ENCODE peak calls at places on chromosomes 1 and 21, in six cellular contexts. One of them, this sample, is unnamed.

GRCh38 chr21:26437326-26438009 is 135.6 kb downstream of the CYYR1 start:
- DNase-seq in uterus: no peak
- DNase-seq in Caco-2: no peak
- DNase-seq in HCT116: no peak
- DNase-seq in CD4-positive, alpha-beta memory T cell: no peak
- DNase-seq in heart right ventricle: no peak
- DNase-seq in this sample: no peak

GRCh38 chr1:32349211-32349708 is 13.0 kb downstream of the FAM229A start:
- DNase-seq in uterus: no peak
- DNase-seq in Caco-2: no peak
- DNase-seq in HCT116: no peak
- DNase-seq in CD4-positive, alpha-beta memory T cell: no peak
- DNase-seq in heart right ventricle: peak; percentile 72
- DNase-seq in this sample: no peak

GRCh38 chr1:112905420-112906154 is 50.4 kb downstream of the SLC16A1 start:
- DNase-seq in uterus: peak; percentile 27
- DNase-seq in Caco-2: no peak
- DNase-seq in HCT116: no peak
- DNase-seq in CD4-positive, alpha-beta memory T cell: no peak
- DNase-seq in heart right ventricle: peak; percentile 63
- DNase-seq in this sample: peak; percentile 43

GRCh38 chr1:234188454-234188792 is 184.8 kb upstream of the COA6 start:
- DNase-seq in uterus: no peak
- DNase-seq in Caco-2: no peak
- DNase-seq in HCT116: peak; percentile 16
- DNase-seq in CD4-positive, alpha-beta memory T cell: no peak
- DNase-seq in heart right ventricle: no peak
- DNase-seq in this sample: no peak

GRCh38 chr1:93483200-93483599 is 35.3 kb downstream of the FNBP1L start:
- DNase-seq in uterus: no peak
- DNase-seq in Caco-2: no peak
- DNase-seq in HCT116: no peak
- DNase-seq in CD4-positive, alpha-beta memory T cell: no peak
- DNase-seq in heart right ventricle: no peak
- DNase-seq in this sample: no peak

GRCh38 chr1:213138892-213139291 is 87.9 kb downstream of the RPS6KC1 start:
- DNase-seq in uterus: no peak
- DNase-seq in Caco-2: no peak
- DNase-seq in HCT116: no peak
- DNase-seq in CD4-positive, alpha-beta memory T cell: no peak
- DNase-seq in heart right ventricle: no peak
- DNase-seq in this sample: no peak

GRCh38 chr1:219340796-219341195 is 167.1 kb downstream of the LYPLAL1 start:
- DNase-seq in uterus: no peak
- DNase-seq in Caco-2: no peak
- DNase-seq in HCT116: no peak
- DNase-seq in CD4-positive, alpha-beta memory T cell: no peak
- DNase-seq in heart right ventricle: no peak
- DNase-seq in this sample: no peak

GRCh38 chr1:30126839-30127238 is 596.5 kb downstream of the MATN1 start:
- DNase-seq in uterus: no peak
- DNase-seq in Caco-2: no peak
- DNase-seq in HCT116: no peak
- DNase-seq in CD4-positive, alpha-beta memory T cell: no peak
- DNase-seq in heart right ventricle: no peak
- DNase-seq in this sample: no peak

GRCh38 chr1:16139473-16139962 is 16.4 kb downstream of the EPHA2 start:
- DNase-seq in uterus: no peak
- DNase-seq in Caco-2: no peak
- DNase-seq in HCT116: no peak
- DNase-seq in CD4-positive, alpha-beta memory T cell: no peak
- DNase-seq in heart right ventricle: no peak
- DNase-seq in this sample: peak; percentile 54

GRCh38 chr1:166844791-166845190 is 5.5 kb downstream of the POGK start:
- DNase-seq in uterus: no peak
- DNase-seq in Caco-2: no peak
- DNase-seq in HCT116: no peak
- DNase-seq in CD4-positive, alpha-beta memory T cell: no peak
- DNase-seq in heart right ventricle: no peak
- DNase-seq in this sample: no peak
- H3K36me3 ChIP-seq in uterus: no peaks in the 10 kb centered on the region
- H3K36me3 ChIP-seq in Caco-2: peaks cover 4% of the 10 kb centered on the region
- H3K36me3 ChIP-seq in HCT116: peaks cover 81% of the 10 kb centered on the region
- H3K36me3 ChIP-seq in CD4-positive, alpha-beta memory T cell: peaks cover 81% of the 10 kb centered on the region
- H3K36me3 ChIP-seq in heart right ventricle: peaks cover 90% of the 10 kb centered on the region
- H3K36me3 ChIP-seq in this sample: peaks cover 74% of the 10 kb centered on the region

GRCh38 chr1:156276532-156276931 is 6.1 kb downstream of the SMG5 start:
- DNase-seq in uterus: no peak
- DNase-seq in Caco-2: no peak
- DNase-seq in HCT116: no peak
- DNase-seq in CD4-positive, alpha-beta memory T cell: no peak
- DNase-seq in heart right ventricle: no peak
- DNase-seq in this sample: no peak
- H3K4me3 ChIP-seq in uterus: no peak overlapping the region
- H3K4me3 ChIP-seq in Caco-2: no peak overlapping the region
- H3K4me3 ChIP-seq in HCT116: no peak overlapping the region
- H3K4me3 ChIP-seq in CD4-positive, alpha-beta memory T cell: no peak overlapping the region
- H3K4me3 ChIP-seq in heart right ventricle: no peak overlapping the region
- H3K4me3 ChIP-seq in this sample: no peak overlapping the region

GRCh38 chr21:44858291-44858690 is 15.2 kb downstream of the PTTG1IP start:
- DNase-seq in uterus: no peak
- DNase-seq in Caco-2: no peak
- DNase-seq in HCT116: no peak
- DNase-seq in CD4-positive, alpha-beta memory T cell: no peak
- DNase-seq in heart right ventricle: no peak
- DNase-seq in this sample: no peak
- H3K36me3 ChIP-seq in uterus: no peaks in the 10 kb centered on the region
- H3K36me3 ChIP-seq in Caco-2: no peaks in the 10 kb centered on the region
- H3K36me3 ChIP-seq in HCT116: peaks cover 32% of the 10 kb centered on the region
- H3K36me3 ChIP-seq in CD4-positive, alpha-beta memory T cell: peaks cover 79% of the 10 kb centered on the region
- H3K36me3 ChIP-seq in heart right ventricle: peaks cover 97% of the 10 kb centered on the region
- H3K36me3 ChIP-seq in this sample: peaks cover 25% of the 10 kb centered on the region

GRCh38 chr21:17451364-17451869 is 61.4 kb upstream of the CXADR start:
- DNase-seq in uterus: peak; percentile 55
- DNase-seq in Caco-2: no peak
- DNase-seq in HCT116: no peak
- DNase-seq in CD4-positive, alpha-beta memory T cell: no peak
- DNase-seq in heart right ventricle: no peak
- DNase-seq in this sample: no peak

GRCh38 chr21:17455451-17455850 is 57.4 kb upstream of the CXADR start:
- DNase-seq in uterus: no peak
- DNase-seq in Caco-2: no peak
- DNase-seq in HCT116: no peak
- DNase-seq in CD4-positive, alpha-beta memory T cell: no peak
- DNase-seq in heart right ventricle: no peak
- DNase-seq in this sample: no peak

GRCh38 chr21:17454315-17455027 is 58.4 kb upstream of the CXADR start:
- DNase-seq in uterus: peak; percentile 71
- DNase-seq in Caco-2: peak; percentile 62
- DNase-seq in HCT116: peak; percentile 89
- DNase-seq in CD4-positive, alpha-beta memory T cell: peak; percentile 4
- DNase-seq in heart right ventricle: no peak
- DNase-seq in this sample: peak; percentile 71

GRCh38 chr21:17458279-17458678 is 54.6 kb upstream of the CXADR start:
- DNase-seq in uterus: no peak
- DNase-seq in Caco-2: no peak
- DNase-seq in HCT116: no peak
- DNase-seq in CD4-positive, alpha-beta memory T cell: no peak
- DNase-seq in heart right ventricle: no peak
- DNase-seq in this sample: no peak

GRCh38 chr21:17455028-17455353 is 57.9 kb upstream of the CXADR start:
- DNase-seq in uterus: no peak
- DNase-seq in Caco-2: no peak
- DNase-seq in HCT116: no peak
- DNase-seq in CD4-positive, alpha-beta memory T cell: no peak
- DNase-seq in heart right ventricle: no peak
- DNase-seq in this sample: no peak
- H3K4me3 ChIP-seq in uterus: no peak overlapping the region
- H3K4me3 ChIP-seq in Caco-2: peak overlapping the region; percentile 15
- H3K4me3 ChIP-seq in HCT116: peak overlapping the region; percentile 15
- H3K4me3 ChIP-seq in CD4-positive, alpha-beta memory T cell: no peak overlapping the region
- H3K4me3 ChIP-seq in heart right ventricle: no peak overlapping the region
- H3K4me3 ChIP-seq in this sample: peak overlapping the region; percentile 41

GRCh38 chr1:214617843-214618242 is 14.8 kb downstream of the CENPF start:
- DNase-seq in uterus: no peak
- DNase-seq in Caco-2: no peak
- DNase-seq in HCT116: no peak
- DNase-seq in CD4-positive, alpha-beta memory T cell: no peak
- DNase-seq in heart right ventricle: no peak
- DNase-seq in this sample: no peak

GRCh38 chr1:214623430-214623829 is 20.4 kb downstream of the CENPF start:
- DNase-seq in uterus: no peak
- DNase-seq in Caco-2: no peak
- DNase-seq in HCT116: no peak
- DNase-seq in CD4-positive, alpha-beta memory T cell: no peak
- DNase-seq in heart right ventricle: no peak
- DNase-seq in this sample: no peak

GRCh38 chr1:214617246-214617645 is 14.3 kb downstream of the CENPF start:
- DNase-seq in uterus: no peak
- DNase-seq in Caco-2: no peak
- DNase-seq in HCT116: no peak
- DNase-seq in CD4-positive, alpha-beta memory T cell: no peak
- DNase-seq in heart right ventricle: no peak
- DNase-seq in this sample: no peak

GRCh38 chr1:214615871-214616270 is 12.9 kb downstream of the CENPF start:
- DNase-seq in uterus: no peak
- DNase-seq in Caco-2: no peak
- DNase-seq in HCT116: no peak
- DNase-seq in CD4-positive, alpha-beta memory T cell: no peak
- DNase-seq in heart right ventricle: no peak
- DNase-seq in this sample: no peak

GRCh38 chr1:214621178-214621577 is 18.2 kb downstream of the CENPF start:
- DNase-seq in uterus: no peak
- DNase-seq in Caco-2: no peak
- DNase-seq in HCT116: no peak
- DNase-seq in CD4-positive, alpha-beta memory T cell: no peak
- DNase-seq in heart right ventricle: no peak
- DNase-seq in this sample: no peak
- H3K36me3 ChIP-seq in uterus: no peaks in the 10 kb centered on the region
- H3K36me3 ChIP-seq in Caco-2: peaks cover 3% of the 10 kb centered on the region
- H3K36me3 ChIP-seq in HCT116: peaks cover 58% of the 10 kb centered on the region
- H3K36me3 ChIP-seq in CD4-positive, alpha-beta memory T cell: no peaks in the 10 kb centered on the region
- H3K36me3 ChIP-seq in heart right ventricle: no peaks in the 10 kb centered on the region
- H3K36me3 ChIP-seq in this sample: peaks cover 40% of the 10 kb centered on the region

DNA sequence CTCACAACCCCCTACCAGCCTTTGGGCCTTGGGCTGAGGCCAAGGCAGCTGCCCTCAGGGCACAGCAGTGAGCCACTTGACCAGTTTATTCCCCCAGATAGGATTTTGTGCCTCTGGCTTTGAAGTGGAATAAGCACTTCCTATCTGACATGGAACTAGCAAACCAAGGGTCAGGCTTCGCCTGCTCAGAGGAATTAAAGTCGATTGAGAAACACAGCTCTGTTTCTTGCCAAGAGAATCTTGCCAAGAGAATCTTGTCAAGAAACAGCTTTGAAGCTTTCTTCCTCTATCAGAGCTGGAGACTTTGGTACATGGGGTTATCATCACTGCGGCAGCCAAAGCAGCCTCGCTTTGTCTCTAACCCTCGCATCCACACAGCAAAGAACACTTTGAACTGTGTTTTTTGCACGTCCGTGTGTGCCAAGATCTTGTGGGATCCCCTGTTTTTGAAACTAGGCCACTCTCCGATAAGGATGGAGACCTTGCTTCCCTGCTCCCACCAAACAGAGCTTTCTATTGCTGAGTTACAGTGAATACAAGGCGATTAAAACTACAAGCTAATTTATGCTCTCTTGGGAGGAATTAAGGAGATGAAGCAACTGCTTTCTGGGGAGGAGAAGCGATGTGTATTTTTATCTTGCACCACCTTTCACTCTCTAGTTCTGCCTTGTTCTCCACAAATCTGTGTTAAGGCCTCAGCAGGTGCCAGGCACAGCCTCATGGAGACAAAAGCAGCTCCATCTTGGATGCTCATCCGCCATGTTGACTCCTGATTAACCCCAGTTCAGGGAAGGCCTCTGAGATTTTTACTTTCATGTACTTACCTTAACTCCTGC is 67.3 kb downstream of the RHOU start:
- DNase-seq in uterus: peak; percentile 87
- DNase-seq in Caco-2: no peak
- DNase-seq in HCT116: no peak
- DNase-seq in CD4-positive, alpha-beta memory T cell: no peak
- DNase-seq in heart right ventricle: no peak
- DNase-seq in this sample: no peak
- H3K4me3 ChIP-seq in uterus: no peak overlapping the region
- H3K4me3 ChIP-seq in Caco-2: no peak overlapping the region
- H3K4me3 ChIP-seq in HCT116: no peak overlapping the region
- H3K4me3 ChIP-seq in CD4-positive, alpha-beta memory T cell: no peak overlapping the region
- H3K4me3 ChIP-seq in heart right ventricle: no peak overlapping the region
- H3K4me3 ChIP-seq in this sample: no peak overlapping the region

DNA sequence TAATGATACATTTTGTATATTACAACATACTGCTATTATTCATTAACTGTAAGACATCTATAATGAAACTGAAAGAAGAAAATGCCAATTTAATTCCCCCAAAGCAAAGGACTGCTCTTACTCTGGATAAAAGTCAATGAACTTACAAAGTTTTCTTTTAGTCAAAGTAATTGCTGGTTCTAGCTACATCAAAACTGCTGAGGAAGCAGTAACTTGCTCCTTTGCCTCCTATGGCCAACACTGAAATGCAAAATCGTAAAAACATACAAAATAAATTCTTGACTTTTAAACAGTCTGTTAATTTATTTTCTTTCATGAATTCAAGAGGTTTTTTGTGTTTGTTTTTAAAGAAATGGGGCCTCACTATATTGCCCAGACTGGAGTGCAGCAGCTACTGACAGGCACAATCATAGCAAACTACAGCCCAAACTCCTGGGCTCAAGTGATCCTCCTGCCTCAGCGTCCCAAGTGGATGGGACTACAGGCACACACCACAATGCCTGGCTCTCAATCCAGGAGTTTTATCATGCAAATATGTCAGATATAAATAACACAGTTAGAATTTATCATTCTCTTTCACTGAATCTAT is 23.8 kb downstream of the TMEM50B start:
- DNase-seq in uterus: no peak
- DNase-seq in Caco-2: no peak
- DNase-seq in HCT116: no peak
- DNase-seq in CD4-positive, alpha-beta memory T cell: no peak
- DNase-seq in heart right ventricle: no peak
- DNase-seq in this sample: no peak
- H3K36me3 ChIP-seq in uterus: no peaks in the 10 kb centered on the region
- H3K36me3 ChIP-seq in Caco-2: no peaks in the 10 kb centered on the region
- H3K36me3 ChIP-seq in HCT116: no peaks in the 10 kb centered on the region
- H3K36me3 ChIP-seq in CD4-positive, alpha-beta memory T cell: peaks cover 10% of the 10 kb centered on the region
- H3K36me3 ChIP-seq in heart right ventricle: peaks cover 92% of the 10 kb centered on the region
- H3K36me3 ChIP-seq in this sample: peaks cover 2% of the 10 kb centered on the region

GRCh38 chr1:1778827-1779675 is 781 bp upstream of the NADK start:
- DNase-seq in uterus: no peak
- DNase-seq in Caco-2: peak; percentile 91
- DNase-seq in HCT116: peak; percentile 48
- DNase-seq in CD4-positive, alpha-beta memory T cell: peak; percentile 73
- DNase-seq in heart right ventricle: peak; percentile 64
- DNase-seq in this sample: peak; percentile 96

GRCh38 chr1:1781526-1781903 is 3.2 kb upstream of the NADK start:
- DNase-seq in uterus: no peak
- DNase-seq in Caco-2: no peak
- DNase-seq in HCT116: no peak
- DNase-seq in CD4-positive, alpha-beta memory T cell: no peak
- DNase-seq in heart right ventricle: no peak
- DNase-seq in this sample: no peak

GRCh38 chr1:1777950-1778826 is at the start of gene NADK:
- DNase-seq in uterus: no peak
- DNase-seq in Caco-2: peak; percentile 59
- DNase-seq in HCT116: peak; percentile 16
- DNase-seq in CD4-positive, alpha-beta memory T cell: peak; percentile 84
- DNase-seq in heart right ventricle: peak; percentile 42
- DNase-seq in this sample: peak; percentile 95

GRCh38 chr1:1780598-1781525 is 2.6 kb upstream of the NADK start:
- DNase-seq in uterus: no peak
- DNase-seq in Caco-2: no peak
- DNase-seq in HCT116: no peak
- DNase-seq in CD4-positive, alpha-beta memory T cell: no peak
- DNase-seq in heart right ventricle: no peak
- DNase-seq in this sample: no peak

GRCh38 chr1:1779691-1780597 is 1.7 kb upstream of the NADK start:
- DNase-seq in uterus: no peak
- DNase-seq in Caco-2: no peak
- DNase-seq in HCT116: no peak
- DNase-seq in CD4-positive, alpha-beta memory T cell: peak; percentile 73
- DNase-seq in heart right ventricle: peak; percentile 42
- DNase-seq in this sample: peak; percentile 84
- H3K4me3 ChIP-seq in uterus: no peak overlapping the region
- H3K4me3 ChIP-seq in Caco-2: peak overlapping the region; percentile 94
- H3K4me3 ChIP-seq in HCT116: no peak overlapping the region
- H3K4me3 ChIP-seq in CD4-positive, alpha-beta memory T cell: peak overlapping the region; percentile 40
- H3K4me3 ChIP-seq in heart right ventricle: no peak overlapping the region
- H3K4me3 ChIP-seq in this sample: peak overlapping the region; percentile 98